ENCODE peak calls at places on chromosomes 12 and 14, in four cellular contexts. B is PC-3, T is fibroblast of lung, O is MM.1S. W is an unnamed sample.

GRCh38 chr12:28484157-28484556 is 293.9 kb downstream of the CCDC91 start:
- DNase-seq in T (no peak), O (no peak), B (no peak), W (no peak)

GRCh38 chr12:23895792-23896218 is 53.7 kb downstream of the SOX5 start:
- DNase-seq in T (peak), B (no peak), O (no peak), W (no peak)

GRCh38 chr12:46221255-46222128 is 47.4 kb downstream of the SLC38A1 start:
- DNase-seq in O (no peak), B (peak), T (peak), W (no peak)

GRCh38 chr12:96359328-96359727 is 40.9 kb downstream of the CDK17 start:
- DNase-seq in T (no peak), O (no peak), B (peak), W (no peak)

GRCh38 chr12:132610051-132610759 is at the start of gene LRCOL1:
- DNase-seq in B (no peak), T (peak), O (no peak), W (no peak)

GRCh38 chr14:100677925-100678765 is 48.5 kb upstream of the DLK1 start:
- DNase-seq in T (peak), O (no peak), B (no peak), W (peak)

GRCh38 chr12:54749191-54749818 is 101.1 kb upstream of the DCD start:
- DNase-seq in T (peak), B (peak), O (peak), W (peak)

GRCh38 chr14:95523818-95524448 is 7.5 kb upstream of the SYNE3 start:
- DNase-seq in T (no peak), B (no peak), O (no peak), W (no peak)

GRCh38 chr12:7628401-7628961 is 37.2 kb downstream of the APOBEC1 start:
- DNase-seq in O (no peak), B (no peak), T (no peak), W (peak)
- TF ChIP-seq EZH2 in O (no peak), B (no peak), T (no peak), W (no peak)

GRCh38 chr12:30795410-30795659 is 40.6 kb upstream of the CAPRIN2 start:
- DNase-seq in B (no peak), T (no peak), O (no peak), W (no peak)

GRCh38 chr12:30797689-30798088 is 42.9 kb upstream of the CAPRIN2 start:
- DNase-seq in B (no peak), O (no peak), T (no peak), W (no peak)

GRCh38 chr12:30795660-30796507 is 41.1 kb upstream of the CAPRIN2 start:
- DNase-seq in B (peak), T (peak), O (peak), W (peak)

GRCh38 chr12:30796508-30796780 is 41.7 kb upstream of the CAPRIN2 start:
- DNase-seq in O (no peak), T (peak), B (peak), W (peak)

DNA sequence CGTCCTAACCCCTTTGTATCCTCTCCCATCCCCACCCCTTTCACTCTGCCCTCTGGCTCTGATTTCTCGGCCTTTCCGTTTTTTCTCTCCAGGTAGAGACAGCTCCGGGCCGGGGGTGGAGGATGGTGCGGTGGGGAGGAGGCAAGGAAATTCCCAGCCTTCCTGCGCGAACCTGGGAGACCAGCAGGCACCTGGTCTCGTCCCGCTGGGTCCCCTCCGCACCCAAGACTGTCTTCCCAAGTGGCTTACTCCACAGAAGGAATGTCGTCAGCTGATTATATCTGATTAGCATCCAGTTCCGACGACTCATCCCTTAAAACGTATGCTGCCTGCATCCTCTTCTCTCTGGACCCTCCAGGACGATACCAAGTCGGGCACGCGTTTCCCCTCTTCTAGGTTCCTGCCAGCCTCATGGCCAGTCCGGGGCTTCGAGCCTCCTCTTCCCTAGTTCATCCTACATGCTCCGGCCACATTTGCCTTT is 42.2 kb upstream of the CAPRIN2 start:
- DNase-seq in O (no peak), B (peak), T (peak), W (peak)
- TF ChIP-seq EZH2 in O (no peak), B (no peak), T (no peak), W (no peak)

GRCh38 chr12:47795121-47795813 is 22.2 kb downstream of the SLC48A1 start:
- DNase-seq in B (no peak), O (no peak), T (no peak), W (no peak)
- TF ChIP-seq EZH2 in B (no peak), O (no peak), T (no peak), W (no peak)

GRCh38 chr12:108730337-108731104 is 797 bp downstream of the CORO1C start:
- DNase-seq in T (peak), O (peak), B (peak), W (peak)
- TF ChIP-seq EZH2 in T (no peak), O (no peak), B (no peak), W (no peak)

DNA sequence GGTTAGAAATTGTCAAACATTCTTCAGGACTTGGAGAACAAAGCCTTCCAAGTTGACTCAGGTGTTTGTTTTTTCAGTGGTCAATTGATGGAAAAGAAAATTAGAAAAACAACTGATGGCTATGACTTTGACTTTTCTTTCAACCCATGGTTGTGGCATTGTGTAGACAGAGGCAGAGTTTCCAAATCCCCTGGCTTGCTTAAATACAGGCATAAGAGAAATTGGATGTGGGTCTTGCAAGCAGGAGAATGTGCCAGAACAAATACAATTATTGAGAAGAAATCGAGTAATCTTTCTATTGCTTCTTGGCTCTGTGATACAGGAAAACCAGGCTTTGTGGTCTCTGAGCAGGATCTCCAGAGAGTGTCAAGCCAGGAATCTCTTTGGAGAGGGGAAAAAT is 40.9 kb upstream of the FRMD6 start:
- DNase-seq in O (no peak), T (peak), B (no peak), W (no peak)
- TF ChIP-seq EZH2 in O (no peak), T (no peak), B (no peak), W (no peak)

GRCh38 chr12:40692617-40693502 is 621 bp downstream of the CNTN1 start:
- DNase-seq in T (no peak), B (no peak), O (no peak), W (peak)
- TF ChIP-seq EZH2 in T (peak), B (no peak), O (no peak), W (no peak)

DNA sequence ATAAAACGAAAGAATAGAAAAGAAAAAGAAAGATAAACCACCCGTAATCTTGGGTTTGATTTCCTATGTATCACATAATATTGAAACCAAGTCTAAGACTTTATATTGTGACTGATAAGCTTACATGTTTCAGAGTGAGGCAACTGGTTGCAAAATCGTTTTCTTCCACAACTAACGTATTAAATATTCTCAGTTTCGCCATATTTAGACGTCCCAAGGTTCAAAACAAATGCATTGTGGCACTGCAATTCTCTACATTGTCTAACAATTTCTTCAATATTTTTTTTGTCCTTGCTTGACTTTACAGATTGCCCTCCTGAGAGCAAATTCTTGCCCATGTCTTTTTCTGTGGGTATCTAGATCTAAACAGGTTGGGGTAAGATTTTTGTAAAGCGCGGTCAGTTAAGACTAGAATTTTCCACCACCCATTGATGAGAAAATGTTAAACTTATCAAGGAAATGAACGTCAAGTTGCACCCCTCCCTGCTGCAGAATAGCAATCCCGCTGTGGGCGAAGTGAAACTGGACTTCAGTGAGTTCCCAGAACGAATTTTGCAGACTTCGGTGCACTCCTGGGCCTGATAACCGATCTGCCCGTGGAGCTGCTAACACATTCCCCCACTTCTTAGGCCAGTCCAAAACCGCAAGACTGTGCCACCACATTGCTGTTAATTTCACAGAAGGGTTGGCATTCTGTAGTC is 2.7 kb downstream of the TBX3 start:
- DNase-seq in O (no peak), T (peak), B (peak), W (no peak)
- TF ChIP-seq EZH2 in O (no peak), T (no peak), B (no peak), W (no peak)

DNA sequence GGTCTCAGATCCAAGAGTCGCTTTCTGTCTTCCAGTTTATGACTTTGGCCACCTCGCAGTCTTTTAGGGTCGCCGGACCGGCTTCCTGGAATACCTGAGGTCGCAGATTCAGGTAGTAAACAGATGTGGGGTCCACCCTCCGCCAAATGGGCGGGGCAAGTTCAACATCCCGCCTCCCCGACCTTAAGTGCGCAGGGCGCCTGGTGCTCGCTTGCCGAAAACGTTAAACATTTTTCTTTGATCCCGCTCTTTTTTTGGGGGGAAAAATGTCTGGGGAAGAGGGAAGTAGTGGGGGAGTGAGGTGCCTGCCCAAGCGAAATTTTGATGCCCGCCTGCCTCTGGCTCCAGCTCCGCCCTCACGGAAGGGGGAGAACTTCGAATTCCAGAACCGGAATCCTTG is 73.9 kb upstream of the TBX5 start:
- DNase-seq in B (no peak), O (no peak), T (no peak), W (peak)
- TF ChIP-seq EZH2 in B (no peak), O (no peak), T (no peak), W (peak)

W was measured in hepatocyte.